ENCODE peak calls at places on chromosome 6, in seven cellular contexts. Z, P, B, J, V, W and F are unnamed samples.

GRCh38 chr6:129494099-129494498 is 215.9 kb downstream of the ARHGAP18 start:
- DNase-seq in Z (no peak), P (peak; percentile 42), B (no peak), J (no peak), V (no peak), W (peak; percentile 54), F (no peak)

GRCh38 chr6:40898073-40898472 is 140.9 kb downstream of the UNC5CL start:
- DNase-seq in Z (no peak), P (no peak), B (no peak), J (no peak), V (no peak), W (no peak), F (no peak)

GRCh38 chr6:139965393-139965792 is 590.9 kb upstream of the CITED2 start:
- DNase-seq in Z (no peak), P (peak; percentile 15), B (no peak), J (no peak), V (no peak), W (peak; percentile 64), F (no peak)

GRCh38 chr6:146670161-146670560 is 71.4 kb downstream of the ADGB start:
- DNase-seq in Z (no peak), P (peak; percentile 31), B (no peak), J (no peak), V (no peak), W (peak; percentile 45), F (no peak)

GRCh38 chr6:53735896-53736295 is 58.9 kb upstream of the LRRC1 start:
- DNase-seq in Z (no peak), P (no peak), B (no peak), J (no peak), V (no peak), W (no peak), F (no peak)

GRCh38 chr6:32968770-32969684 is 633 bp downstream of the BRD2 start:
- DNase-seq in Z (peak; percentile 85), P (peak; percentile 91), B (peak; percentile 94), J (peak; percentile 87), V (peak; percentile 65), W (peak; percentile 89), F (no peak)

GRCh38 chr6:16058188-16058780 is 70.6 kb upstream of the MYLIP start:
- DNase-seq in Z (peak; percentile 70), P (no peak), B (no peak), J (no peak), V (no peak), W (no peak), F (no peak)

GRCh38 chr6:105810105-105810921 is 275.8 kb upstream of the PRDM1 start:
- DNase-seq in Z (no peak), P (peak; percentile 93), B (no peak), J (no peak), V (no peak), W (peak; percentile 88), F (no peak)

GRCh38 chr6:90669420-90669819 is 82.5 kb upstream of the MAP3K7 start:
- DNase-seq in Z (no peak), P (no peak), B (no peak), J (no peak), V (no peak), W (no peak), F (no peak)

GRCh38 chr6:90179190-90180169 is 117.2 kb downstream of the BACH2 start:
- DNase-seq in Z (no peak), P (peak; percentile 46), B (no peak), J (no peak), V (no peak), W (no peak), F (no peak)

GRCh38 chr6:129105035-129105434 is 222.1 kb downstream of the LAMA2 start:
- DNase-seq in Z (no peak), P (no peak), B (no peak), J (no peak), V (no peak), W (peak; percentile 41), F (no peak)

GRCh38 chr6:155521719-155522118 is 66.1 kb upstream of the NOX3 start:
- DNase-seq in Z (no peak), P (peak; percentile 80), B (no peak), J (no peak), V (no peak), W (peak; percentile 24), F (no peak)

GRCh38 chr6:33249732-33250625 is 21.7 kb downstream of the VPS52 start:
- DNase-seq in Z (no peak), P (peak; percentile 95), B (peak; percentile 78), J (no peak), V (no peak), W (peak; percentile 91), F (no peak)

GRCh38 chr6:129381885-129382284 is 328.1 kb downstream of the ARHGAP18 start:
- DNase-seq in Z (no peak), P (no peak), B (no peak), J (no peak), V (no peak), W (no peak), F (no peak)

GRCh38 chr6:143806282-143807102 is 36.6 kb upstream of the LTV1 start:
- DNase-seq in Z (no peak), P (peak; percentile 66), B (no peak), J (no peak), V (no peak), W (peak; percentile 96), F (peak; percentile 5)

GRCh38 chr6:107977283-107977682 is 19.3 kb upstream of the SEC63 start:
- DNase-seq in Z (no peak), P (peak; percentile 57), B (no peak), J (peak; percentile 28), V (no peak), W (peak; percentile 34), F (no peak)

GRCh38 chr6:81978230-81978629 is 225.7 kb upstream of the TENT5A start:
- DNase-seq in Z (no peak), P (peak; percentile 30), B (no peak), J (no peak), V (no peak), W (no peak), F (no peak)

GRCh38 chr6:41428995-41429417 is 93.6 kb downstream of the NCR2 start:
- DNase-seq in Z (peak; percentile 76), P (peak; percentile 89), B (no peak), J (no peak), V (no peak), W (peak; percentile 53), F (no peak)

GRCh38 chr6:116096979-116097816 is 3.5 kb upstream of the NT5DC1 start:
- DNase-seq in Z (no peak), P (peak; percentile 57), B (no peak), J (peak; percentile 25), V (no peak), W (peak; percentile 22), F (no peak)